ENCODE peak calls at places on chromosomes 7 and 10, in ten cellular contexts. M, S, C, J, G, V, I, E, L and B are unnamed samples.

GRCh38 chr10:16941865-16942264 is 124.6 kb upstream of the RSU1 start:
- DNase-seq in V (no peak), M (no peak), C (no peak), S (no peak), I (no peak), L (no peak), E (no peak), G (peak), J (no peak), B (no peak)

GRCh38 chr7:70387197-70387596 is 744.7 kb upstream of the GALNT17 start:
- DNase-seq in J (no peak), E (no peak), L (no peak), S (no peak), M (no peak), G (peak), V (no peak), C (no peak), I (no peak), B (no peak)

GRCh38 chr10:69844698-69845097 is 43.0 kb downstream of the COL13A1 start:
- DNase-seq in S (no peak), I (no peak), E (no peak), C (no peak), G (no peak), V (no peak), J (no peak), M (no peak), L (no peak), B (no peak)

GRCh38 chr7:46173526-46174191 is 252.6 kb upstream of the IGFBP3 start:
- DNase-seq in L (no peak), J (no peak), S (no peak), E (no peak), C (no peak), G (no peak), V (peak), M (no peak), I (no peak), B (no peak)

GRCh38 chr10:84452006-84452405 is 123.6 kb downstream of the CCSER2 start:
- DNase-seq in G (peak), L (no peak), S (no peak), E (no peak), V (no peak), C (peak), M (no peak), J (no peak), I (no peak), B (no peak)

GRCh38 chr10:68121862-68122261 is 12.6 kb downstream of the MYPN start:
- DNase-seq in V (no peak), L (no peak), M (no peak), E (no peak), C (no peak), J (no peak), S (no peak), I (no peak), G (peak), B (no peak)

GRCh38 chr10:6083523-6084475 is 5.0 kb upstream of the RBM17 start:
- DNase-seq in E (no peak), M (peak), V (no peak), I (no peak), L (no peak), J (no peak), G (peak), S (peak), C (peak), B (no peak)

GRCh38 chr7:38296059-38296857 is 22.8 kb upstream of the TARP start:
- DNase-seq in J (no peak), I (no peak), C (no peak), S (no peak), V (no peak), L (no peak), G (no peak), M (no peak), E (no peak), B (no peak)

GRCh38 chr10:44898665-44899064 is 12.5 kb upstream of the TMEM72 start:
- DNase-seq in S (no peak), M (no peak), E (no peak), L (no peak), C (no peak), J (no peak), V (no peak), I (no peak), G (no peak), B (no peak)

GRCh38 chr7:157907998-157908782 is 571.4 kb downstream of the DNAJB6 start:
- DNase-seq in V (no peak), I (no peak), M (no peak), E (no peak), G (peak), J (no peak), S (no peak), C (no peak), L (no peak), B (peak)

GRCh38 chr7:112193915-112194502 is 12.2 kb downstream of the DOCK4 start:
- DNase-seq in M (no peak), J (no peak), E (no peak), I (no peak), S (no peak), V (no peak), G (no peak), L (no peak), C (no peak), B (no peak)

GRCh38 chr10:5344746-5345145 is 20.0 kb upstream of the UCN3 start:
- DNase-seq in V (no peak), J (no peak), G (no peak), I (no peak), S (no peak), C (no peak), L (no peak), E (no peak), M (no peak), B (no peak)

GRCh38 chr10:80163741-80164341 is 31.3 kb downstream of the PLAC9 start:
- DNase-seq in J (no peak), I (peak), L (no peak), M (peak), V (peak), E (peak), G (peak), S (no peak), C (peak), B (peak)

GRCh38 chr10:99403674-99404073 is 26.8 kb downstream of the GOT1 start:
- DNase-seq in E (no peak), L (no peak), G (no peak), S (no peak), M (peak), J (no peak), I (no peak), C (no peak), V (no peak), B (no peak)

GRCh38 chr10:69037489-69037888 is 48.9 kb downstream of the KIFBP start:
- DNase-seq in I (no peak), V (no peak), C (no peak), E (no peak), J (no peak), S (no peak), L (no peak), G (no peak), M (no peak), B (peak)

GRCh38 chr10:68550747-68551411 is 9.3 kb upstream of the TET1 start:
- DNase-seq in M (peak), S (peak), L (peak), G (peak), C (peak), J (peak), I (peak), V (peak), E (peak), B (no peak)

GRCh38 chr10:110919349-110919931 is at the start of gene SHOC2:
- DNase-seq in J (peak), E (no peak), S (peak), C (no peak), M (no peak), L (peak), G (no peak), V (peak), I (no peak), B (peak)

GRCh38 chr10:110916554-110917346 is 2.2 kb downstream of the BBIP1 start:
- DNase-seq in V (no peak), I (peak), J (peak), C (peak), L (no peak), M (peak), E (no peak), G (peak), S (no peak), B (no peak)

GRCh38 chr10:110919971-110920881 is 822 bp downstream of the SHOC2 start:
- DNase-seq in M (peak), L (peak), V (no peak), J (peak), E (no peak), G (peak), S (peak), I (no peak), C (peak), B (peak)

GRCh38 chr10:110918269-110918632 is 729 bp downstream of the BBIP1 start:
- DNase-seq in C (peak), S (peak), G (peak), M (peak), V (peak), I (peak), J (peak), L (peak), E (peak), B (no peak)

DNA sequence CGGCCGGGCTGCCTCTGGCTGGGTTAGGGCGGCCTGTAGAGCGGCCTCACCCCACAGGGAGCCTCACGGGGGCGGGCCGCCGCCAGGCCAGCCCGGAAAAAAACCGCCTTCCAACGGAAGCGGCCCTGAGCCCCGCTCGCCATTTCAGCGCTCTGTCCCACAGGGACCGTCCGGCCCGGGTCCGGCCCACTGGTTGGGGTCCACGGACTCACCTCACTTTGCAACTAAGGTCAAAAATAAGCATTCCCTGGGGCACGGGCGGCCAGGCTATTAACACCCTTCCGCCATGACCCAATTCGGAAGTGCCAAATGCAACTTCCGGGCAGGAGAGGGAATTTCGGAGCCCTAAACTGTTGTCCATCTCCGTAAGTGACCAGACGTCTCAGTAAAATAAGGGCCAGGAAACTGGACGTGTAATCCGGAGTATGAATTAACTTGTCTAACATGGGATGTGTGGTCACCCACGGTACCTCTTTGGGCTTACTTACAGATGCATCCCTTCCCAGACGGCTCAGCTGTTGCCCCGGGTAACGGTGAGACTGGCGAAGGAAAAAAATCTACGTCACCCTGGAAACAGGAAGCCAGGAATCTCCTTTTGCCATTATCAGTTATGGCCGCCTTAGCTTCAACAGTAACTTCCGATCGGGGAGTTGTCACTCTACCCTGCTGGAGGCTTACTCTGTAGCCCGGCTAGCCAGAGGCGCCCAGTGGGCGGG is at the start of gene BBIP1:
- DNase-seq in S (no peak), M (peak), G (peak), V (no peak), L (peak), J (no peak), I (peak), E (peak), C (peak), B (peak)
- TF ChIP-seq CTCF in S (no peak), M (no peak), G (no peak), V (no peak), L (no peak), J (no peak), I (no peak), E (no peak), C (peak), B (no peak)

GRCh38 chr7:3434611-3435010 is 133.6 kb downstream of the SDK1 start:
- DNase-seq in L (no peak), G (no peak), E (no peak), S (no peak), M (no peak), I (no peak), C (no peak), J (no peak), V (no peak), B (no peak)
- TF ChIP-seq CTCF in L (no peak), G (no peak), E (no peak), S (no peak), M (no peak), I (no peak), C (no peak), J (no peak), V (no peak), B (no peak)

DNA sequence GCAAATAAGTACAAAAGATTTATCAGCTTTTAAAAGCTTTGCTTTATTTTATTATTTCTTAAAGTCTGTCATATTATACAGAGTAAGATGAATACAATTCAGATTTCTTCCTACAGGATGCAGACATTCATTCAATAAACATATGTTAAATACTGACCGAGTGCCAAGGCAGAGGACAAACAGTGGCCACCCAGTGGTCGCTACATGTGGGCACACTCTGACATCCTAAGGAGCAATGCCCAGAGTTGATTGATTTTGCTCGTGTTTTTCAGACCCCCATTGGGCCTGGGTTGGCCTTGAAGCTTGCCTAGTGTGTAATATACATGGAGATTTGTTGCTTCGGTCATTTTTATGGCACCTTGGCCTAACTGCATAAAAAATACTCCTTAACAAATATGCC is 201.2 kb downstream of the CCDC3 start:
- DNase-seq in E (no peak), C (no peak), L (no peak), G (no peak), V (no peak), M (peak), J (no peak), S (no peak), I (no peak), B (no peak)
- TF ChIP-seq CTCF in E (no peak), C (peak), L (no peak), G (peak), V (no peak), M (peak), J (no peak), S (no peak), I (no peak), B (peak)

DNA sequence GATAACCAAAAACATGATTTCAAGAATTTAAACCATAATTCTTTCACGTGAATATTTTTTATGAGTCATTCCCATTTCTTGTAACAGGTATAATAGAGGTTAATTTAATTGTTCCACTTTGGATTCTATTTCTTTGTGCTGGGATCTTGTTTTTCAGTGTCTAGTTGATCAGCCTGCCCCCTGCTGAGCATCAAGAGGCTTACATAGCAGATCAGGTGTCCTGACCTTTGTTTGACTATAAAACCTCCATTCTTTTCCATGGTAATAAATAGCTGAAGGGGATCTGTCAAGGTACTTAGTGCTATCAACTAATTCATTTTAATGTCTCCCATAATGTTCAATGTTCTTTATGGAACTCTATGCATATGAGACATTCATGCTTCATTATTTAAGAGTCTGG is 4.9 kb downstream of the COL17A1 start:
- DNase-seq in S (peak), M (peak), I (no peak), C (no peak), E (no peak), J (no peak), V (no peak), L (no peak), G (peak), B (no peak)
- TF ChIP-seq CTCF in S (peak), M (peak), I (peak), C (peak), E (peak), J (no peak), V (no peak), L (no peak), G (peak), B (peak)

GRCh38 chr7:92767427-92767826 is 68.9 kb downstream of the CDK6 start:
- DNase-seq in V (no peak), C (peak), M (peak), L (no peak), G (peak), J (no peak), E (no peak), I (no peak), S (no peak), B (no peak)
- TF ChIP-seq CTCF in V (no peak), C (peak), M (no peak), L (no peak), G (no peak), J (no peak), E (no peak), I (no peak), S (no peak), B (peak)

DNA sequence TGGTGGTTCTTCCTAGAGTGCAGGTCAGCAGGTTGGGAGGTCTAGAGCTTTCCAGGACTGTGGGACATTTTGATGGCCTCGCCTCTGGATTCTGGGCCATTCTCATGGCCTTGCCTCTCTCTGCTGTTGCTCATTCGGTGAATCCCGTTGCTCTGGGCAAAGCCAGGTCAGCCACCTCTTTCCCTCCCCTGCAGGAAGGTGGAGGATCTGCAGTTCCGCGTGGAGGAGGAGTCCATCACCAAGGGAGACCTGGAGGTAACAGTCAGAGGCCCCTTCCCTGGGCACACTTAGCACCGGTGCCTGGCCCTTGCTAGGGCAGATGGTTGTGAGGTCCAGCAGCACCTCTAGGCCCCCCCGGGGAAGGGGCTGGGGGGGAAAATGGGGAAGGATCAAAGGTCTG is 74.9 kb downstream of the CLIP2 start:
- DNase-seq in G (no peak), C (no peak), L (no peak), S (no peak), J (no peak), I (no peak), E (no peak), V (no peak), M (no peak), B (no peak)
- TF ChIP-seq CTCF in G (peak), C (peak), L (no peak), S (no peak), J (no peak), I (no peak), E (peak), V (no peak), M (no peak), B (peak)

GRCh38 chr7:1758417-1758858 is 88.4 kb downstream of the ELFN1 start:
- DNase-seq in J (peak), L (no peak), M (no peak), G (peak), I (no peak), S (peak), C (peak), V (no peak), E (peak), B (peak)
- TF ChIP-seq CTCF in J (no peak), L (no peak), M (peak), G (peak), I (peak), S (peak), C (peak), V (no peak), E (peak), B (peak)

GRCh38 chr7:29840701-29841100 is 34.4 kb downstream of the WIPF3 start:
- DNase-seq in M (no peak), V (no peak), L (no peak), I (no peak), G (no peak), E (no peak), C (no peak), S (no peak), J (no peak), B (no peak)
- TF ChIP-seq CTCF in M (no peak), V (no peak), L (peak), I (no peak), G (peak), E (no peak), C (no peak), S (no peak), J (no peak), B (peak)